ENCODE peak calls at places on chromosomes 3 and 15, in seven cellular contexts. One of them, this sample, is unnamed.

GRCh38 chr3:128149632-128150031 is 3.6 kb upstream of the EEFSEC start:
- DNase-seq in NCI-H446 treated with DMSO at 0.1 percent for 48 hours: no peak
- DNase-seq in transverse colon: peak; percentile 19
- DNase-seq in GM13977: no peak
- DNase-seq in T-helper 2 cell: no peak
- DNase-seq in tibial nerve: peak; percentile 29
- DNase-seq in Peyer's patch: no peak
- DNase-seq in this sample: no peak

GRCh38 chr3:13027154-13027553 is 46.1 kb downstream of the IQSEC1 start:
- DNase-seq in NCI-H446 treated with DMSO at 0.1 percent for 48 hours: no peak
- DNase-seq in transverse colon: no peak
- DNase-seq in GM13977: no peak
- DNase-seq in T-helper 2 cell: no peak
- DNase-seq in tibial nerve: no peak
- DNase-seq in Peyer's patch: no peak
- DNase-seq in this sample: no peak

GRCh38 chr3:66931699-66932098 is 66.4 kb upstream of the KBTBD8 start:
- DNase-seq in NCI-H446 treated with DMSO at 0.1 percent for 48 hours: no peak
- DNase-seq in transverse colon: no peak
- DNase-seq in GM13977: no peak
- DNase-seq in T-helper 2 cell: no peak
- DNase-seq in tibial nerve: no peak
- DNase-seq in Peyer's patch: no peak
- DNase-seq in this sample: no peak

GRCh38 chr15:65512189-65512588 is 5.3 kb downstream of the DPP8 start:
- DNase-seq in NCI-H446 treated with DMSO at 0.1 percent for 48 hours: no peak
- DNase-seq in transverse colon: no peak
- DNase-seq in GM13977: no peak
- DNase-seq in T-helper 2 cell: no peak
- DNase-seq in tibial nerve: no peak
- DNase-seq in Peyer's patch: no peak
- DNase-seq in this sample: no peak

GRCh38 chr3:31693346-31693745 is 160.6 kb downstream of the STT3B start:
- DNase-seq in NCI-H446 treated with DMSO at 0.1 percent for 48 hours: no peak
- DNase-seq in transverse colon: no peak
- DNase-seq in GM13977: no peak
- DNase-seq in T-helper 2 cell: no peak
- DNase-seq in tibial nerve: no peak
- DNase-seq in Peyer's patch: no peak
- DNase-seq in this sample: no peak

GRCh38 chr3:101531473-101532086 is 18.6 kb upstream of the SENP7 start:
- DNase-seq in NCI-H446 treated with DMSO at 0.1 percent for 48 hours: no peak
- DNase-seq in transverse colon: no peak
- DNase-seq in GM13977: no peak
- DNase-seq in T-helper 2 cell: no peak
- DNase-seq in tibial nerve: no peak
- DNase-seq in Peyer's patch: no peak
- DNase-seq in this sample: no peak

GRCh38 chr3:45479627-45480026 is 91.3 kb downstream of the LARS2 start:
- DNase-seq in NCI-H446 treated with DMSO at 0.1 percent for 48 hours: no peak
- DNase-seq in transverse colon: no peak
- DNase-seq in GM13977: no peak
- DNase-seq in T-helper 2 cell: no peak
- DNase-seq in tibial nerve: no peak
- DNase-seq in Peyer's patch: no peak
- DNase-seq in this sample: no peak

GRCh38 chr3:11914651-11915050 is 68.0 kb upstream of the TAMM41 start:
- DNase-seq in NCI-H446 treated with DMSO at 0.1 percent for 48 hours: no peak
- DNase-seq in transverse colon: no peak
- DNase-seq in GM13977: no peak
- DNase-seq in T-helper 2 cell: no peak
- DNase-seq in tibial nerve: no peak
- DNase-seq in Peyer's patch: no peak
- DNase-seq in this sample: no peak

GRCh38 chr3:191431160-191431822 is 29.7 kb upstream of the PYDC2 start:
- DNase-seq in NCI-H446 treated with DMSO at 0.1 percent for 48 hours: no peak
- DNase-seq in transverse colon: no peak
- DNase-seq in GM13977: no peak
- DNase-seq in T-helper 2 cell: no peak
- DNase-seq in tibial nerve: no peak
- DNase-seq in Peyer's patch: no peak
- DNase-seq in this sample: no peak

GRCh38 chr15:43918717-43919116 is 91.9 kb downstream of the WDR76 start:
- DNase-seq in NCI-H446 treated with DMSO at 0.1 percent for 48 hours: no peak
- DNase-seq in transverse colon: no peak
- DNase-seq in GM13977: no peak
- DNase-seq in T-helper 2 cell: no peak
- DNase-seq in tibial nerve: no peak
- DNase-seq in Peyer's patch: no peak
- DNase-seq in this sample: no peak

GRCh38 chr15:81015595-81016252 is 15.0 kb downstream of the TLNRD1 start:
- DNase-seq in NCI-H446 treated with DMSO at 0.1 percent for 48 hours: peak; percentile 22
- DNase-seq in transverse colon: no peak
- DNase-seq in GM13977: no peak
- DNase-seq in T-helper 2 cell: no peak
- DNase-seq in tibial nerve: no peak
- DNase-seq in Peyer's patch: no peak
- DNase-seq in this sample: no peak

GRCh38 chr3:130759692-130760338 is 13.2 kb upstream of the PIK3R4 start:
- DNase-seq in NCI-H446 treated with DMSO at 0.1 percent for 48 hours: peak; percentile 21
- DNase-seq in transverse colon: peak; percentile 60
- DNase-seq in GM13977: peak; percentile 66
- DNase-seq in T-helper 2 cell: peak; percentile 26
- DNase-seq in tibial nerve: peak; percentile 40
- DNase-seq in Peyer's patch: peak; percentile 18
- DNase-seq in this sample: no peak

GRCh38 chr15:101148166-101148880 is 103.5 kb downstream of the CHSY1 start:
- DNase-seq in NCI-H446 treated with DMSO at 0.1 percent for 48 hours: no peak
- DNase-seq in transverse colon: no peak
- DNase-seq in GM13977: no peak
- DNase-seq in T-helper 2 cell: no peak
- DNase-seq in tibial nerve: no peak
- DNase-seq in Peyer's patch: no peak
- DNase-seq in this sample: no peak

GRCh38 chr15:92733934-92734521 is 78.5 kb upstream of the FAM174B start:
- DNase-seq in NCI-H446 treated with DMSO at 0.1 percent for 48 hours: no peak
- DNase-seq in transverse colon: no peak
- DNase-seq in GM13977: no peak
- DNase-seq in T-helper 2 cell: no peak
- DNase-seq in tibial nerve: no peak
- DNase-seq in Peyer's patch: no peak
- DNase-seq in this sample: no peak

GRCh38 chr3:186965141-186965879 is 35.0 kb downstream of the ST6GAL1 start:
- DNase-seq in NCI-H446 treated with DMSO at 0.1 percent for 48 hours: no peak
- DNase-seq in transverse colon: no peak
- DNase-seq in GM13977: peak; percentile 56
- DNase-seq in T-helper 2 cell: no peak
- DNase-seq in tibial nerve: no peak
- DNase-seq in Peyer's patch: no peak
- DNase-seq in this sample: no peak

GRCh38 chr15:84818221-84819131 is 1.3 kb downstream of the ALPK3 start:
- DNase-seq in NCI-H446 treated with DMSO at 0.1 percent for 48 hours: no peak
- DNase-seq in transverse colon: no peak
- DNase-seq in GM13977: no peak
- DNase-seq in T-helper 2 cell: no peak
- DNase-seq in tibial nerve: no peak
- DNase-seq in Peyer's patch: no peak
- DNase-seq in this sample: peak; percentile 53

GRCh38 chr3:126137490-126138130 is 42.8 kb downstream of the ALDH1L1 start:
- DNase-seq in NCI-H446 treated with DMSO at 0.1 percent for 48 hours: no peak
- DNase-seq in transverse colon: no peak
- DNase-seq in GM13977: no peak
- DNase-seq in T-helper 2 cell: no peak
- DNase-seq in tibial nerve: no peak
- DNase-seq in Peyer's patch: no peak
- DNase-seq in this sample: peak; percentile 5

GRCh38 chr3:102123590-102124190 is 274.4 kb downstream of the NFKBIZ start:
- DNase-seq in NCI-H446 treated with DMSO at 0.1 percent for 48 hours: no peak
- DNase-seq in transverse colon: no peak
- DNase-seq in GM13977: no peak
- DNase-seq in T-helper 2 cell: no peak
- DNase-seq in tibial nerve: no peak
- DNase-seq in Peyer's patch: no peak
- DNase-seq in this sample: no peak

GRCh38 chr15:99103279-99103678 is 1.6 kb upstream of the SYNM start:
- DNase-seq in NCI-H446 treated with DMSO at 0.1 percent for 48 hours: no peak
- DNase-seq in transverse colon: no peak
- DNase-seq in GM13977: no peak
- DNase-seq in T-helper 2 cell: no peak
- DNase-seq in tibial nerve: no peak
- DNase-seq in Peyer's patch: no peak
- DNase-seq in this sample: no peak

GRCh38 chr3:30358871-30359270 is 247.5 kb upstream of the TGFBR2 start:
- DNase-seq in NCI-H446 treated with DMSO at 0.1 percent for 48 hours: no peak
- DNase-seq in transverse colon: no peak
- DNase-seq in GM13977: no peak
- DNase-seq in T-helper 2 cell: no peak
- DNase-seq in tibial nerve: no peak
- DNase-seq in Peyer's patch: no peak
- DNase-seq in this sample: no peak

GRCh38 chr15:93331545-93332117 is 242.6 kb upstream of the RGMA start:
- DNase-seq in NCI-H446 treated with DMSO at 0.1 percent for 48 hours: no peak
- DNase-seq in transverse colon: no peak
- DNase-seq in GM13977: no peak
- DNase-seq in T-helper 2 cell: no peak
- DNase-seq in tibial nerve: no peak
- DNase-seq in Peyer's patch: no peak
- DNase-seq in this sample: no peak

GRCh38 chr15:22918056-22918455 is 62.1 kb downstream of the CYFIP1 start:
- DNase-seq in NCI-H446 treated with DMSO at 0.1 percent for 48 hours: no peak
- DNase-seq in transverse colon: no peak
- DNase-seq in GM13977: no peak
- DNase-seq in T-helper 2 cell: no peak
- DNase-seq in tibial nerve: no peak
- DNase-seq in Peyer's patch: no peak
- DNase-seq in this sample: no peak

GRCh38 chr15:75063338-75063737 is 39.9 kb downstream of the PPCDC start:
- DNase-seq in NCI-H446 treated with DMSO at 0.1 percent for 48 hours: no peak
- DNase-seq in transverse colon: no peak
- DNase-seq in GM13977: no peak
- DNase-seq in T-helper 2 cell: no peak
- DNase-seq in tibial nerve: no peak
- DNase-seq in Peyer's patch: peak; percentile 11
- DNase-seq in this sample: no peak

GRCh38 chr3:195609229-195609628 is 25.5 kb upstream of the APOD start:
- DNase-seq in NCI-H446 treated with DMSO at 0.1 percent for 48 hours: no peak
- DNase-seq in transverse colon: no peak
- DNase-seq in GM13977: no peak
- DNase-seq in T-helper 2 cell: no peak
- DNase-seq in tibial nerve: no peak
- DNase-seq in Peyer's patch: no peak
- DNase-seq in this sample: no peak

GRCh38 chr15:75454471-75455418 is 3.3 kb upstream of the SIN3A start:
- DNase-seq in NCI-H446 treated with DMSO at 0.1 percent for 48 hours: no peak
- DNase-seq in transverse colon: peak; percentile 75
- DNase-seq in GM13977: peak; percentile 74
- DNase-seq in T-helper 2 cell: peak; percentile 74
- DNase-seq in tibial nerve: no peak
- DNase-seq in Peyer's patch: peak; percentile 67
- DNase-seq in this sample: peak; percentile 80

GRCh38 chr3:123870033-123870432 is 14.1 kb downstream of the MYLK start:
- DNase-seq in NCI-H446 treated with DMSO at 0.1 percent for 48 hours: no peak
- DNase-seq in transverse colon: no peak
- DNase-seq in GM13977: no peak
- DNase-seq in T-helper 2 cell: no peak
- DNase-seq in tibial nerve: no peak
- DNase-seq in Peyer's patch: no peak
- DNase-seq in this sample: no peak

GRCh38 chr15:64090527-64090926 is 3.1 kb downstream of the CIAO2A start:
- DNase-seq in NCI-H446 treated with DMSO at 0.1 percent for 48 hours: no peak
- DNase-seq in transverse colon: no peak
- DNase-seq in GM13977: no peak
- DNase-seq in T-helper 2 cell: no peak
- DNase-seq in tibial nerve: no peak
- DNase-seq in Peyer's patch: peak; percentile 67
- DNase-seq in this sample: no peak

GRCh38 chr3:69120879-69121464 is 1.4 kb downstream of the LMOD3 start:
- DNase-seq in NCI-H446 treated with DMSO at 0.1 percent for 48 hours: no peak
- DNase-seq in transverse colon: peak; percentile 86
- DNase-seq in GM13977: peak; percentile 55
- DNase-seq in T-helper 2 cell: peak; percentile 72
- DNase-seq in tibial nerve: peak; percentile 89
- DNase-seq in Peyer's patch: peak; percentile 85
- DNase-seq in this sample: peak; percentile 39

GRCh38 chr3:72441284-72441994 is 406.8 kb downstream of the SHQ1 start:
- DNase-seq in NCI-H446 treated with DMSO at 0.1 percent for 48 hours: no peak
- DNase-seq in transverse colon: no peak
- DNase-seq in GM13977: no peak
- DNase-seq in T-helper 2 cell: no peak
- DNase-seq in tibial nerve: no peak
- DNase-seq in Peyer's patch: no peak
- DNase-seq in this sample: no peak

GRCh38 chr15:31526916-31527690 is 200.5 kb downstream of the KLF13 start:
- DNase-seq in NCI-H446 treated with DMSO at 0.1 percent for 48 hours: no peak
- DNase-seq in transverse colon: no peak
- DNase-seq in GM13977: no peak
- DNase-seq in T-helper 2 cell: no peak
- DNase-seq in tibial nerve: no peak
- DNase-seq in Peyer's patch: no peak
- DNase-seq in this sample: no peak

GRCh38 chr3:46102059-46102779 is 74.9 kb upstream of the XCR1 start:
- DNase-seq in NCI-H446 treated with DMSO at 0.1 percent for 48 hours: no peak
- DNase-seq in transverse colon: no peak
- DNase-seq in GM13977: no peak
- DNase-seq in T-helper 2 cell: no peak
- DNase-seq in tibial nerve: no peak
- DNase-seq in Peyer's patch: no peak
- DNase-seq in this sample: no peak

GRCh38 chr15:75068748-75069147 is 45.4 kb downstream of the PPCDC start:
- DNase-seq in NCI-H446 treated with DMSO at 0.1 percent for 48 hours: no peak
- DNase-seq in transverse colon: no peak
- DNase-seq in GM13977: no peak
- DNase-seq in T-helper 2 cell: no peak
- DNase-seq in tibial nerve: no peak
- DNase-seq in Peyer's patch: no peak
- DNase-seq in this sample: no peak

GRCh38 chr3:14884665-14885064 is 62.7 kb upstream of the NR2C2 start:
- DNase-seq in NCI-H446 treated with DMSO at 0.1 percent for 48 hours: no peak
- DNase-seq in transverse colon: no peak
- DNase-seq in GM13977: no peak
- DNase-seq in T-helper 2 cell: no peak
- DNase-seq in tibial nerve: no peak
- DNase-seq in Peyer's patch: peak; percentile 31
- DNase-seq in this sample: no peak

GRCh38 chr15:52651868-52652267 is 27.3 kb downstream of the ATOSA start:
- DNase-seq in NCI-H446 treated with DMSO at 0.1 percent for 48 hours: no peak
- DNase-seq in transverse colon: peak; percentile 65
- DNase-seq in GM13977: peak; percentile 16
- DNase-seq in T-helper 2 cell: no peak
- DNase-seq in tibial nerve: peak; percentile 63
- DNase-seq in Peyer's patch: peak; percentile 43
- DNase-seq in this sample: peak; percentile 73

GRCh38 chr15:22881739-22882440 is 43.4 kb downstream of the NIPA2 start:
- DNase-seq in NCI-H446 treated with DMSO at 0.1 percent for 48 hours: no peak
- DNase-seq in transverse colon: no peak
- DNase-seq in GM13977: no peak
- DNase-seq in T-helper 2 cell: no peak
- DNase-seq in tibial nerve: no peak
- DNase-seq in Peyer's patch: no peak
- DNase-seq in this sample: no peak

GRCh38 chr3:158107508-158108095 is 1.4 kb upstream of the SHOX2 start:
- DNase-seq in NCI-H446 treated with DMSO at 0.1 percent for 48 hours: no peak
- DNase-seq in transverse colon: no peak
- DNase-seq in GM13977: no peak
- DNase-seq in T-helper 2 cell: no peak
- DNase-seq in tibial nerve: no peak
- DNase-seq in Peyer's patch: no peak
- DNase-seq in this sample: no peak

GRCh38 chr3:124878561-124879394 is 8.4 kb downstream of the ITGB5 start:
- DNase-seq in NCI-H446 treated with DMSO at 0.1 percent for 48 hours: peak; percentile 24
- DNase-seq in transverse colon: peak; percentile 16
- DNase-seq in GM13977: no peak
- DNase-seq in T-helper 2 cell: no peak
- DNase-seq in tibial nerve: peak; percentile 48
- DNase-seq in Peyer's patch: no peak
- DNase-seq in this sample: no peak

This sample was measured in right lobe of liver.